ENCODE peak calls at places on chromosome 16, in four cellular contexts. One of them, this sample, is unnamed.

GRCh38 chr16:27317738-27318398 is 4.1 kb downstream of the IL4R start:
- DNase-seq in tibial nerve: no peak
- DNase-seq in neural progenitor cell: no peak
- DNase-seq in upper lobe of left lung: no peak
- DNase-seq in this sample: no peak

GRCh38 chr16:55008836-55009510 is 78.3 kb downstream of the IRX5 start:
- DNase-seq in tibial nerve: no peak
- DNase-seq in neural progenitor cell: no peak
- DNase-seq in upper lobe of left lung: no peak
- DNase-seq in this sample: no peak

GRCh38 chr16:23729503-23730424 is 16.7 kb upstream of the ERN2 start:
- DNase-seq in tibial nerve: no peak
- DNase-seq in neural progenitor cell: no peak
- DNase-seq in upper lobe of left lung: no peak
- DNase-seq in this sample: no peak

GRCh38 chr16:68377667-68378420 is 67.0 kb downstream of the PRMT7 start:
- DNase-seq in tibial nerve: no peak
- DNase-seq in neural progenitor cell: peak
- DNase-seq in upper lobe of left lung: peak
- DNase-seq in this sample: no peak

GRCh38 chr16:28292731-28293588 is 635 bp downstream of the SBK1 start:
- DNase-seq in tibial nerve: no peak
- DNase-seq in neural progenitor cell: peak
- DNase-seq in upper lobe of left lung: peak
- DNase-seq in this sample: no peak

GRCh38 chr16:74999683-75000480 is 1.1 kb downstream of the ZNRF1 start:
- DNase-seq in tibial nerve: no peak
- DNase-seq in neural progenitor cell: peak
- DNase-seq in upper lobe of left lung: peak
- DNase-seq in this sample: no peak

GRCh38 chr16:57620316-57621231 is 7.9 kb upstream of the ADGRG1 start:
- DNase-seq in tibial nerve: no peak
- DNase-seq in neural progenitor cell: no peak
- DNase-seq in upper lobe of left lung: peak
- DNase-seq in this sample: no peak

GRCh38 chr16:24731722-24732419 is 2.4 kb downstream of the TNRC6A start:
- DNase-seq in tibial nerve: no peak
- DNase-seq in neural progenitor cell: no peak
- DNase-seq in upper lobe of left lung: no peak
- DNase-seq in this sample: no peak

GRCh38 chr16:7221157-7221556 is 111.5 kb upstream of the RBFOX1 start:
- DNase-seq in tibial nerve: no peak
- DNase-seq in neural progenitor cell: no peak
- DNase-seq in upper lobe of left lung: no peak
- DNase-seq in this sample: no peak

GRCh38 chr16:31568577-31569359 is 41.1 kb downstream of the AHSP start:
- DNase-seq in tibial nerve: no peak
- DNase-seq in neural progenitor cell: peak
- DNase-seq in upper lobe of left lung: peak
- DNase-seq in this sample: no peak

GRCh38 chr16:7437843-7438242 is 105.2 kb downstream of the RBFOX1 start:
- DNase-seq in tibial nerve: no peak
- DNase-seq in neural progenitor cell: no peak
- DNase-seq in upper lobe of left lung: no peak
- DNase-seq in this sample: no peak

GRCh38 chr16:72428611-72429376 is 256.8 kb upstream of the PMFBP1 start:
- DNase-seq in tibial nerve: no peak
- DNase-seq in neural progenitor cell: no peak
- DNase-seq in upper lobe of left lung: no peak
- DNase-seq in this sample: peak

GRCh38 chr16:22213236-22213635 is 7.2 kb downstream of the EEF2K start:
- DNase-seq in tibial nerve: no peak
- DNase-seq in neural progenitor cell: no peak
- DNase-seq in upper lobe of left lung: no peak
- DNase-seq in this sample: no peak

GRCh38 chr16:83915081-83915480 is 16.2 kb downstream of the MLYCD start:
- DNase-seq in tibial nerve: no peak
- DNase-seq in neural progenitor cell: no peak
- DNase-seq in upper lobe of left lung: peak
- DNase-seq in this sample: no peak

GRCh38 chr16:81582655-81583441 is 138.2 kb downstream of the CMIP start:
- DNase-seq in tibial nerve: no peak
- DNase-seq in neural progenitor cell: peak
- DNase-seq in upper lobe of left lung: no peak
- DNase-seq in this sample: peak

GRCh38 chr16:48607056-48607825 is 2.7 kb downstream of the N4BP1 start:
- DNase-seq in tibial nerve: no peak
- DNase-seq in neural progenitor cell: peak
- DNase-seq in upper lobe of left lung: no peak
- DNase-seq in this sample: no peak

GRCh38 chr16:30525844-30526136 is 576 bp downstream of the ZNF768 start:
- DNase-seq in tibial nerve: no peak
- DNase-seq in neural progenitor cell: no peak
- DNase-seq in upper lobe of left lung: no peak
- DNase-seq in this sample: no peak

DNA sequence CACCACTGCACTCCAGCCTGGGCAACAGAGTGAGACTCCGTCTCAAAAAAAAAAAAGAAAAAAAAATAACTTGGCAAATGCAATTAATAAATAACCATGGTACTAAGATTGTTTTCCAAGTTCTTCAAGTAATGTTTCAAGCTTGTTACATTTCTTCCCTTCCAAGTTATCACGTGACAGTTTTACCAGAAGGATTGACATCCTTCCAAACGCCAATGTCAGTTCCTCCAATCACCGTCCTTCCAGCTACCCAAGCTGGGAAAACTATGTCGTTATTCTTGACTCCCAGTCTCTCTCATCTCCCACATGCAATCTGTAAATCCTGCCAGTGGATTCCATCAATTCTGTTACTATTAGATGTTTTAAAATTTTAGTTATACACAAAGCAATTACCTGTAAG is 3.9 kb upstream of the PHAF1 start:
- DNase-seq in tibial nerve: peak
- DNase-seq in neural progenitor cell: no peak
- DNase-seq in upper lobe of left lung: no peak
- DNase-seq in this sample: no peak
- H3K27ac ChIP-seq in tibial nerve: peak
- H3K27ac ChIP-seq in neural progenitor cell: no peak
- H3K27ac ChIP-seq in upper lobe of left lung: peak
- H3K27ac ChIP-seq in this sample: no peak

DNA sequence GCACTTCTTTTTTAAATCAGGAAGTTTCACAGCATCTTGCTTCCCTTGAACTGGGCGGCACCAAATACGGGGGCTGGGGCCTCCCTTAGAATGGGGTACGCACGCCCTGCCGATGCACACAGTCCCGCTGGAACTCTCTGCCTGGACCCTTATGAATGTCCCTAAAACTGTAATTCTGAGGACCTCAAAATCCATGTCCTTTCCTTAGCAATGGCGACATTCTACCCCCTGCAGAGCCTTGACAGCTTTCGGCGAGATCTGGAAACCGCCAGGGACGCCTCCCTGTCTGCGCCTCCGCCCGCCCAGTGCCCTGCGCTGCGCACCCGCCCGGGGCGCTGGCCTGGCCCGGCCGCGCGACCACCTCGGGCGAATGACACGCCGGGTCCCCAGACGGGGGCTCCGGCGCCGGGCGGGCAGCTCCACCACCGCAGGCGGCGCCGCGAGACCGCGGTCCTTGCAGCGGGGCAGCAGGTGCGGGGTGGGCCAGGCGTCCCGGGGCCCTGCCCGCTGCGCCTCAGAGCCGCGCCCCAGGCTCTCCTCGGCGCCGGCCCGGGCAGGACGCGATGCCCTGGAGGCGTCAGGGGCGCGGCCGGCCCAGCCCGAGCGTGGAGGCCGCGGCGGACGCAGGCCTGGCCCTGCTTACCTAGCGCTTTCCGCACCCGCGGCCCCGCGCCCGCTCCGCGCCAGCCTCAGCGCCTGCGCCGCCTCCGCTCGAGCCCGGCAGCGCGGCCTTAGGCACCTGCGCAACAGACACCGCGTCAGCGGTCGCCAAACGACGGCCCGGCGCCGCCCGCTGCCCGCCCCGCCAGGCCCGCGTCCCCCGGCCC is 548 bp downstream of the HAGH start:
- DNase-seq in tibial nerve: no peak
- DNase-seq in neural progenitor cell: peak
- DNase-seq in upper lobe of left lung: peak
- DNase-seq in this sample: no peak
- H3K27ac ChIP-seq in tibial nerve: peak
- H3K27ac ChIP-seq in neural progenitor cell: no peak
- H3K27ac ChIP-seq in upper lobe of left lung: peak
- H3K27ac ChIP-seq in this sample: no peak

DNA sequence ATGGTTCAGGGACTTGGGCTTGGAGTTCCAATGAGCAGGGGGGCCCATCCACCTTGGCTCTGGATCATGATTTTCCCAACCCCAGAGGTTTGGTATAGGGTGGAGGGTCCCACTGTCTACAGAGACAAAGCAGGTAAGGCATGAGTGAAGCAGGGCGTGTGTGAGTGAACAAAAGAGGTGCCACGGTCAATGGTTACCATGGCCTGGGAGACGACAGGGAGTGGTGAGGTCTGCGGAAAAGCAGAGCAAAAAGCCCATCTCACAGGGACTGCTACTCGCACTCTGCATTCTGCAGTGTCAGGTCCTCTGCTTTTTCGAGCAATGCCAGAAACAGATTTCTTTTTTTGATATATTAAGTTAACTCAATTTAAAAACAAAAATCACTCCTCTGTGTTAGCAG is 24.6 kb downstream of the MYH11 start:
- DNase-seq in tibial nerve: no peak
- DNase-seq in neural progenitor cell: no peak
- DNase-seq in upper lobe of left lung: no peak
- DNase-seq in this sample: no peak
- H3K27ac ChIP-seq in tibial nerve: no peak
- H3K27ac ChIP-seq in neural progenitor cell: no peak
- H3K27ac ChIP-seq in upper lobe of left lung: no peak
- H3K27ac ChIP-seq in this sample: no peak

GRCh38 chr16:66600484-66600883 is 4.0 kb upstream of the CMTM3 start:
- DNase-seq in tibial nerve: no peak
- DNase-seq in neural progenitor cell: no peak
- DNase-seq in upper lobe of left lung: no peak
- DNase-seq in this sample: no peak

GRCh38 chr16:66594739-66595138 is 9.8 kb upstream of the CMTM3 start:
- DNase-seq in tibial nerve: no peak
- DNase-seq in neural progenitor cell: no peak
- DNase-seq in upper lobe of left lung: no peak
- DNase-seq in this sample: no peak

GRCh38 chr16:66598111-66598510 is 6.4 kb upstream of the CMTM3 start:
- DNase-seq in tibial nerve: no peak
- DNase-seq in neural progenitor cell: no peak
- DNase-seq in upper lobe of left lung: no peak
- DNase-seq in this sample: no peak

GRCh38 chr16:66599726-66600125 is 4.8 kb upstream of the CMTM3 start:
- DNase-seq in tibial nerve: no peak
- DNase-seq in neural progenitor cell: no peak
- DNase-seq in upper lobe of left lung: no peak
- DNase-seq in this sample: no peak

DNA sequence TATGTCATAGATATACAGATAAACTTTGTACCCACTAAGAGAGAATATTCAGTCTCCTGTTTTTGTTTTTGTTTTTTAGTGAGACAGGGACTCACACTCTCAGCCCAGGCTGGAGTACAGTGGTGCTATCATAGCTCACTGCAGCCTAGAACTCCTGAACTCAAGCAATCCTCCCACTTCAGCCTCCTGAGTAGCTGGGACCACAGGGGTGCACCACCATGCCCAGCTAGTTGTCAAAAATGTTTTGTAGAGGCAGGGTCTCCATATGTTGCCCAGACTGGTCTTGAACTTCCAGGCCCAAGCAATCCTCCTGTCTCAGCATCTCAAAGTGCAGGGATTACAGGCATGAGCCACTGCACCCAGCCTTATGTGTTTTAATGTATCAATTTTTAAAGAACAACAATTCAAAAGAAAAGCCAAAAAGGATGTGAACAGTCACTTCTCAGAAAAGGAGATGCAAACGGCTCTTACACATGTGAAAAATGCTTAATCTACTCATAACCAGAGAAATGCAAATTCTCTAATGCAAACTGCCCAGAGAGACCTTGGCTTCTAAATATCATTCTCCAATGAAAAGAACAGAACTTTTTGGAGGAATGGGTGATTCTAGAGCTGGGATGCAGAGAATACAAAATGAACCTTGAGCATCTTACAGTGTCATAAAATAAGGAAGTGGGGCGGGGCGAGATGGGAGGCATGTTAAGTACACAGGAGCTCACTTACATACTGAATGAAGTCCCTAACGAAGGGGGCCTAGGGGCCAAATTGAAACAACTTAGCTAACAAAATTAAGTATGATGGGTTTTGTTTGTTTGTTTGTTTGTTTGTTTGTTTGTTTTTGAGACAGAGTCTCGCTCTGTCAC is 7.3 kb upstream of the CMTM3 start:
- DNase-seq in tibial nerve: no peak
- DNase-seq in neural progenitor cell: no peak
- DNase-seq in upper lobe of left lung: no peak
- DNase-seq in this sample: no peak
- H3K27ac ChIP-seq in tibial nerve: no peak
- H3K27ac ChIP-seq in neural progenitor cell: no peak
- H3K27ac ChIP-seq in upper lobe of left lung: no peak
- H3K27ac ChIP-seq in this sample: no peak

DNA sequence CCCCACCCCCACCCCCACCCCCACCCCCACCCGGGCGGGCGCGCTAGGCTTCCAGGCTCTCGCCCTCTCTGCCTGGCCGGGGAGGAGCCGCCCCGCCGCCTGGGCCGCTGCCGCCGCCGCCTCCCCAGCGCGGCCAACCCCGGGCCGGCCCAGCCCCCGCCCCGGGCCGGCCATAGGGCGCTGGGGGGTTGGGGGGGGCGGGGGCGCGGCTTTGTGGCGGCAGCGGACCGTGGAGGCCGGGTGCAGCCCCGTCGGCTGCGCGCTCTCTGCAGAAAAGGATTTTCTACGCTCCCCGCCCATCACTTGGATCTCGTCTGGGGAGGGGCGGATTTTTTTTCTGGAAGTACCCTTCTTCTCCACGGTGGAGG is 230.9 kb downstream of the MRTFB start:
- DNase-seq in tibial nerve: no peak
- DNase-seq in neural progenitor cell: peak
- DNase-seq in upper lobe of left lung: peak
- DNase-seq in this sample: peak
- H3K27ac ChIP-seq in tibial nerve: peak
- H3K27ac ChIP-seq in neural progenitor cell: no peak
- H3K27ac ChIP-seq in upper lobe of left lung: peak
- H3K27ac ChIP-seq in this sample: no peak

GRCh38 chr16:534089-534635 is 6.7 kb downstream of the CAPN15 start:
- DNase-seq in tibial nerve: no peak
- DNase-seq in neural progenitor cell: no peak
- DNase-seq in upper lobe of left lung: peak
- DNase-seq in this sample: no peak
- H3K27ac ChIP-seq in tibial nerve: no peak
- H3K27ac ChIP-seq in neural progenitor cell: no peak
- H3K27ac ChIP-seq in upper lobe of left lung: no peak
- H3K27ac ChIP-seq in this sample: no peak